ENCODE peak calls at places on chromosome 4, in four cellular contexts. One of them, this sample, is unnamed.

GRCh38 chr4:174423257-174423944 is 98.9 kb downstream of the HPGD start:
- DNase-seq in IMR-90: peak; percentile 5
- DNase-seq in H1: no peak
- DNase-seq in H9: no peak
- DNase-seq in this sample: no peak

GRCh38 chr4:119525005-119525749 is 103.4 kb downstream of the PDE5A start:
- DNase-seq in IMR-90: peak; percentile 91
- DNase-seq in H1: no peak
- DNase-seq in H9: no peak
- DNase-seq in this sample: no peak

GRCh38 chr4:879730-880079 is 52.4 kb downstream of the GAK start:
- DNase-seq in IMR-90: no peak
- DNase-seq in H1: no peak
- DNase-seq in H9: no peak
- DNase-seq in this sample: no peak

GRCh38 chr4:174189392-174190029 is 94.0 kb downstream of the FBXO8 start:
- DNase-seq in H1: no peak
- DNase-seq in H9: no peak
- DNase-seq in IMR-90: no peak
- DNase-seq in this sample: no peak

GRCh38 chr4:163343604-163344146 is at the start of gene NPY5R:
- DNase-seq in H1: peak; percentile 69
- DNase-seq in IMR-90: no peak
- DNase-seq in H9: peak; percentile 51
- DNase-seq in this sample: peak; percentile 40

GRCh38 chr4:4704267-4704666 is 155.2 kb upstream of the MSX1 start:
- DNase-seq in H1: no peak
- DNase-seq in IMR-90: peak; percentile 41
- DNase-seq in H9: no peak
- DNase-seq in this sample: no peak

GRCh38 chr4:105634402-105634801 is 74.1 kb downstream of the INTS12 start:
- DNase-seq in H1: no peak
- DNase-seq in H9: no peak
- DNase-seq in IMR-90: no peak
- DNase-seq in this sample: no peak

GRCh38 chr4:146359771-146360170 is 145.4 kb downstream of the REELD1 start:
- DNase-seq in H9: no peak
- DNase-seq in H1: no peak
- DNase-seq in IMR-90: no peak
- DNase-seq in this sample: no peak

GRCh38 chr4:104589264-104589868 is 94.7 kb upstream of the CXXC4 start:
- DNase-seq in H1: no peak
- DNase-seq in IMR-90: no peak
- DNase-seq in H9: no peak
- DNase-seq in this sample: no peak

GRCh38 chr4:6658635-6659075 is 18.2 kb downstream of the MRFAP1 start:
- DNase-seq in IMR-90: peak; percentile 28
- DNase-seq in H9: peak; percentile 49
- DNase-seq in H1: peak; percentile 73
- DNase-seq in this sample: no peak

GRCh38 chr4:95165926-95166524 is 382.7 kb downstream of the UNC5C start:
- DNase-seq in IMR-90: peak; percentile 65
- DNase-seq in H1: no peak
- DNase-seq in H9: no peak
- DNase-seq in this sample: peak; percentile 63

DNA sequence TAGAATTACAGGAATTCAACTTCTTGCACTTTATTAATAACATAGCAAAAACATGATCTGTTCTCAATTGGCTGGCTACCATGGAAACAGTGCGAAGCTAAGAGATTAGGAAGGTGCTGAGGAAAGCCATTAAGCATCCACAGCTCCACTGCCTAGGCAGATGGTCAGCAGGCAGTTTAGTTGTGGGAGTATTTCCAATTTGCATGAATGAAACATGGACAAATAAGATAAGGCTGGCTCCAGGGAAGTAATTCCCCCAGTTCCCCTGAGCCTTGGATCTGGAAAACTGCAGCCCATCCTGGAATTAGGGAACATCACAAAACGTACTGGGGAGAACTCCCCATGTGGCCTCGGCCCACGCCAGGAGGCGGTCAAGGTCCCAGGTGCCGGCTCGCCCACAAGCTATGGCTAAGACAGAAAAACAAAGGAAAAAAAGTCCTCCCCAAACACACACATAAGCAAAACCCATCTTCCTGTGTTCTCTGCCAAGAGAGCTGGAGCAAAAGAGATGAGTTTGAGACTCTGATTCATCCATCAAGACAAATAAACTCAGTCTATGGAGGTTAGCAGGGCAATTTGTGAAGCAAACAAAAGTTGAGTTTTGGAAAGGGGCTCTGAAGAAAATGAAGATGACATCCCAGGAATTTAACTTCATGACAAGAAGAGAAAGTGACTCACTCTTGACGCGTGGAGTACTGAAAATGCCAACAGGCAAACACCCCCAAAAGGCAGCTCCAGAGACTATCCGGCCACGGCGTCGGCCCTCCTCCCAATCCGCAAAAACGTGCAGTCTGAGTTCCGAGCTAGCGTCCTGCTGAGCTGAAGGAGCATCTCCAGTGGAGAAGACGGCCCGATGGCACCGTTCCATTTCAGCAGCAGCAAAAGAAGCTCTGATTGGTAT is 45.1 kb downstream of the IGFBP7 start:
- DNase-seq in H9: no peak
- DNase-seq in IMR-90: peak; percentile 98
- DNase-seq in H1: no peak
- DNase-seq in this sample: no peak
- H2BK15ac ChIP-seq in H9: no peak overlapping the region
- H2BK15ac ChIP-seq in IMR-90: peak overlapping the region; percentile 98
- H2BK15ac ChIP-seq in H1: no peak overlapping the region
- H2BK15ac ChIP-seq in this sample: no peak overlapping the region

DNA sequence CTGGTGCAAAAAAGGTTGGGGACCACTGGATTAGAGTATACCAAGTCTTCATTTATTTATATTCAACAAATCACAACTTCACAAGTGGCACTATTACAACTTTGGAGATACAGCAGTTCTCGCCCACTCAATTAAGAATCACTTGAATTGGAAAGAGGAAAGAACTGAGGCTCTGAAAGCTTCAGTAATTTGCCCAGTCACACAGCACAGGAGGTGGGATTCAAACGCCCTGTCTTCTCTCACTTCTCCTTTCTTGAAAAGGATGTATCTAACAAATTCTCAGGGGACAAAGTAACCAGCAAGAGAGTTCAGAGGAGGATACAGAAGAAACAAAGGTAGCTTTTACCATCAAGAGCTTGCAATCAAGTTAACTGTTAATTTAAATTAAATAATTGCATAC is 12.4 kb downstream of the SMIM14 start:
- DNase-seq in H1: no peak
- DNase-seq in H9: no peak
- DNase-seq in IMR-90: no peak
- DNase-seq in this sample: no peak
- H3K4me2 ChIP-seq in H1: no peak overlapping the region
- H3K4me2 ChIP-seq in H9: no peak overlapping the region
- H3K4me2 ChIP-seq in IMR-90: no peak overlapping the region
- H3K4me2 ChIP-seq in this sample: no peak overlapping the region

GRCh38 chr4:41142946-41143720 is 71.2 kb downstream of the APBB2 start:
- DNase-seq in H1: no peak
- DNase-seq in H9: no peak
- DNase-seq in IMR-90: peak; percentile 92
- DNase-seq in this sample: no peak
- H3K14ac ChIP-seq in H1: no peak overlapping the region
- H3K14ac ChIP-seq in H9: no peak overlapping the region
- H3K14ac ChIP-seq in IMR-90: peak overlapping the region; percentile 89
- H3K14ac ChIP-seq in this sample: no peak overlapping the region

GRCh38 chr4:8472166-8472688 is 31.6 kb downstream of the TRMT44 start:
- DNase-seq in H9: no peak
- DNase-seq in H1: no peak
- DNase-seq in IMR-90: no peak
- DNase-seq in this sample: no peak

GRCh38 chr4:8474856-8475255 is 34.3 kb downstream of the TRMT44 start:
- DNase-seq in IMR-90: no peak
- DNase-seq in H9: no peak
- DNase-seq in H1: no peak
- DNase-seq in this sample: no peak

GRCh38 chr4:8472689-8473197 is 32.2 kb downstream of the TRMT44 start:
- DNase-seq in IMR-90: peak; percentile 99
- DNase-seq in H1: no peak
- DNase-seq in H9: no peak
- DNase-seq in this sample: peak; percentile 12

GRCh38 chr4:8473920-8474590 is 33.5 kb downstream of the TRMT44 start:
- DNase-seq in H9: no peak
- DNase-seq in H1: no peak
- DNase-seq in IMR-90: no peak
- DNase-seq in this sample: no peak

GRCh38 chr4:8473198-8473919 is 32.8 kb downstream of the TRMT44 start:
- DNase-seq in H9: peak; percentile 24
- DNase-seq in IMR-90: no peak
- DNase-seq in H1: no peak
- DNase-seq in this sample: no peak
- H2BK15ac ChIP-seq in H9: no peak overlapping the region
- H2BK15ac ChIP-seq in IMR-90: peak overlapping the region; percentile 33
- H2BK15ac ChIP-seq in H1: no peak overlapping the region
- H2BK15ac ChIP-seq in this sample: no peak overlapping the region

GRCh38 chr4:8216443-8217245 is 17.6 kb downstream of the SH3TC1 start:
- DNase-seq in H1: no peak
- DNase-seq in IMR-90: no peak
- DNase-seq in H9: no peak
- DNase-seq in this sample: no peak
- H3K4me2 ChIP-seq in H1: no peak overlapping the region
- H3K4me2 ChIP-seq in IMR-90: no peak overlapping the region
- H3K4me2 ChIP-seq in H9: no peak overlapping the region
- H3K4me2 ChIP-seq in this sample: no peak overlapping the region

This sample was measured in neuronal stem cell.